ENCODE peak calls at places on chromosomes 2 and 18, in ten cellular contexts. F is dorsolateral prefrontal cortex; O is psoas muscle; C is lower lobe of right lung; V is NB4; U is fibroblast of mammary gland; X is skeletal muscle cell; S is HCT116; Q is CD8-positive, alpha-beta T cell; J is hepatocyte. Z is an unnamed sample.

GRCh38 chr2:201532686-201533304 is 81.3 kb downstream of the STRADB start:
- DNase-seq in O (no peak), J (no peak), V (peak), Q (no peak), C (no peak), S (peak), U (peak), X (peak), F (no peak), Z (peak)

GRCh38 chr2:219175928-219176817 is 552 bp downstream of the CNPPD1 start:
- DNase-seq in F (peak), V (peak), Q (no peak), J (peak), U (peak), C (peak), S (no peak), O (peak), X (no peak), Z (peak)

GRCh38 chr18:48393776-48394175 is 15.4 kb downstream of the ZBTB7C start:
- DNase-seq in J (no peak), X (no peak), V (no peak), S (no peak), Q (no peak), C (no peak), O (no peak), U (no peak), F (no peak), Z (no peak)

GRCh38 chr2:171149539-171149938 is 11.2 kb downstream of the TLK1 start:
- DNase-seq in O (no peak), Q (no peak), C (no peak), S (no peak), U (no peak), F (no peak), X (no peak), V (no peak), J (no peak), Z (no peak)

GRCh38 chr2:70188460-70188859 is 2.4 kb downstream of the C2orf42 start:
- DNase-seq in Q (no peak), J (peak), C (no peak), V (peak), U (peak), X (no peak), O (no peak), S (no peak), F (no peak), Z (no peak)

GRCh38 chr2:173221081-173221695 is 133.5 kb upstream of the CDCA7 start:
- DNase-seq in S (no peak), J (no peak), U (no peak), C (no peak), V (no peak), Q (no peak), F (no peak), X (no peak), O (no peak), Z (no peak)

GRCh38 chr2:203972066-203972465 is 35.5 kb downstream of the ICOS start:
- DNase-seq in X (no peak), O (no peak), U (no peak), C (no peak), F (no peak), J (no peak), Q (no peak), V (no peak), S (no peak), Z (no peak)

GRCh38 chr2:181138816-181139215 is 158.4 kb downstream of the UBE2E3 start:
- DNase-seq in Q (no peak), X (peak), J (no peak), V (peak), U (peak), S (no peak), C (no peak), F (no peak), O (no peak), Z (peak)

GRCh38 chr2:7035884-7036283 is 118.7 kb downstream of the RNF144A start:
- DNase-seq in O (no peak), Q (no peak), V (no peak), X (no peak), U (no peak), J (no peak), S (no peak), C (no peak), F (no peak), Z (no peak)

GRCh38 chr2:36329746-36330145 is 25.8 kb upstream of the CRIM1 start:
- DNase-seq in V (no peak), O (no peak), F (no peak), C (no peak), J (no peak), U (peak), S (no peak), X (peak), Q (no peak), Z (no peak)

GRCh38 chr2:150351922-150352321 is 135.5 kb downstream of the RND3 start:
- DNase-seq in Q (no peak), S (no peak), U (no peak), C (no peak), X (no peak), J (no peak), O (no peak), F (no peak), V (no peak), Z (no peak)

GRCh38 chr18:39297225-39297624 is 1731.6 kb upstream of the CELF4 start:
- DNase-seq in C (no peak), U (no peak), V (no peak), F (no peak), J (no peak), S (no peak), X (no peak), Q (no peak), O (no peak), Z (no peak)

GRCh38 chr2:26567534-26567933 is 73.6 kb downstream of the CIB4 start:
- DNase-seq in U (no peak), F (no peak), Q (no peak), C (no peak), O (no peak), S (no peak), X (no peak), V (no peak), J (no peak), Z (no peak)

GRCh38 chr2:109349555-109350430 is 220.8 kb downstream of the SH3RF3 start:
- DNase-seq in F (no peak), S (no peak), Q (no peak), U (no peak), V (peak), O (no peak), C (no peak), X (peak), J (no peak), Z (peak)

GRCh38 chr2:191688934-191689695 is 11.2 kb downstream of the NABP1 start:
- DNase-seq in X (peak), J (peak), Q (no peak), F (no peak), U (peak), O (no peak), C (no peak), V (no peak), S (peak), Z (peak)

GRCh38 chr2:228535396-228535795 is 353.9 kb upstream of the SPHKAP start:
- DNase-seq in X (no peak), U (peak), C (no peak), J (no peak), Q (no peak), O (no peak), F (no peak), S (peak), V (peak), Z (no peak)

GRCh38 chr2:159571540-159572260 is 44.6 kb downstream of the BAZ2B start:
- DNase-seq in J (no peak), F (no peak), S (no peak), V (no peak), X (no peak), C (no peak), Q (no peak), U (peak), O (no peak), Z (no peak)

GRCh38 chr18:58314284-58314683 is 270.3 kb downstream of the NEDD4L start:
- DNase-seq in S (peak), U (peak), C (peak), X (peak), O (peak), F (peak), J (peak), Q (no peak), V (peak), Z (peak)

GRCh38 chr2:146572598-146572997 is 1272.2 kb upstream of the ACVR2A start:
- DNase-seq in V (no peak), X (no peak), S (no peak), C (no peak), F (no peak), J (no peak), U (peak), Q (no peak), O (no peak), Z (no peak)

GRCh38 chr2:231337807-231338759 is 57.4 kb upstream of the B3GNT7 start:
- DNase-seq in C (no peak), J (no peak), V (no peak), O (no peak), S (no peak), U (no peak), X (no peak), Q (no peak), F (no peak), Z (no peak)

GRCh38 chr2:23803965-23804542 is 122.9 kb downstream of the ATAD2B start:
- DNase-seq in O (peak), Q (no peak), X (no peak), U (peak), J (peak), C (peak), V (peak), F (no peak), S (no peak), Z (no peak)

GRCh38 chr2:26396734-26397298 is 4.9 kb upstream of the DRC1 start:
- DNase-seq in Q (no peak), J (no peak), C (no peak), U (no peak), S (no peak), F (no peak), X (no peak), V (peak), O (no peak), Z (no peak)

GRCh38 chr2:48993576-48993975 is 160.7 kb downstream of the FSHR start:
- DNase-seq in U (no peak), F (no peak), V (no peak), O (no peak), J (no peak), C (no peak), S (no peak), X (no peak), Q (no peak), Z (no peak)

GRCh38 chr2:45045706-45046105 is 36.5 kb upstream of the SIX2 start:
- DNase-seq in C (no peak), V (no peak), Q (no peak), U (no peak), X (no peak), O (no peak), S (no peak), F (no peak), J (no peak), Z (no peak)

GRCh38 chr2:74052732-74053712 is 68.3 kb downstream of the TET3 start:
- DNase-seq in F (no peak), U (no peak), Q (no peak), X (no peak), V (peak), J (no peak), C (no peak), O (no peak), S (no peak), Z (no peak)

GRCh38 chr18:29285471-29285870 is 1108.5 kb upstream of the CDH2 start:
- DNase-seq in X (no peak), U (peak), V (no peak), Q (no peak), F (no peak), S (no peak), C (no peak), J (no peak), O (no peak), Z (no peak)

GRCh38 chr2:229921101-229921891 is 513 bp downstream of the TRIP12 start:
- DNase-seq in X (no peak), J (peak), V (peak), S (peak), Q (peak), O (peak), U (peak), C (peak), F (peak), Z (peak)

GRCh38 chr18:741931-742512 is 29.6 kb upstream of the ENOSF1 start:
- DNase-seq in O (no peak), F (no peak), Q (no peak), X (no peak), C (no peak), U (peak), V (peak), S (peak), J (peak), Z (no peak)

GRCh38 chr2:65350714-65351113 is 81.7 kb downstream of the SPRED2 start:
- DNase-seq in X (no peak), O (no peak), S (no peak), F (no peak), U (no peak), C (no peak), J (no peak), Q (no peak), V (peak), Z (no peak)

GRCh38 chr2:236221798-236222197 is 42.4 kb downstream of the ASB18 start:
- DNase-seq in S (no peak), X (no peak), F (no peak), Q (no peak), V (no peak), U (no peak), O (no peak), C (no peak), J (no peak), Z (peak)
- H3K4me3 ChIP-seq in S (no peak), X (no peak), F (no peak), Q (no peak), V (no peak), U (no peak), O (no peak), C (no peak), J (no peak), Z (no peak)

GRCh38 chr2:10449481-10449831 is 1.3 kb upstream of the ODC1 start:
- DNase-seq in C (peak), Q (no peak), U (no peak), F (no peak), J (no peak), X (no peak), V (peak), S (no peak), O (no peak), Z (no peak)
- H3K4me3 ChIP-seq in C (peak), Q (no peak), U (peak), F (peak), J (no peak), X (peak), V (peak), S (peak), O (peak), Z (no peak)

DNA sequence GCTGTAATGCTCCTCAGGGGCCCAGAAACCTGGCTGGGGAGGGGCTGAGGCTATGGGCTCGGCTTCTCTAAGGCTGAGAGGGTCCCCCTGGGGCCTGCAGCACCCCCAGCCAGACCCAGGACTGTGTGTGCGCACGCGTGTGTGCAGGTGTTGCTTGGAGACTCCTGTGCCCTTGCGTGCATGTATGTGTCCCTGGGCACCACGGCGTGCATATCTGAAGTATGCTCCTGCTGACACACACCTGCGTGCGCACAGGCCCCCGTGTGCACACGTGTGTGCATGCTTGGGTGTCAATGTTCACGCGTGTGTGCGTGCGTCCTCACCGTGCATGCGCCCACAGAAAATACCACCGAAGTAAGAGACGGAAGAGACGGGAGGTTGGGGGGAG is 14.9 kb upstream of the ECEL1 start:
- DNase-seq in O (no peak), Q (peak), C (no peak), J (no peak), U (peak), V (no peak), S (no peak), X (no peak), F (no peak), Z (no peak)
- H3K4me3 ChIP-seq in O (no peak), Q (no peak), C (no peak), J (no peak), U (no peak), V (no peak), S (no peak), X (no peak), F (peak), Z (no peak)

GRCh38 chr2:19348692-19349091 is 9.7 kb downstream of the OSR1 start:
- DNase-seq in F (no peak), V (no peak), C (no peak), X (no peak), U (no peak), O (no peak), Q (no peak), J (no peak), S (no peak), Z (no peak)
- H3K4me3 ChIP-seq in F (peak), V (peak), C (peak), X (peak), U (peak), O (peak), Q (peak), J (no peak), S (no peak), Z (peak)

Z was measured in SJSA1.